ENCODE peak calls at places on chromosomes 16 and 17, in five cellular contexts. G is nephron progenitor cell, K is prostate gland, Y is left ventricle myocardium inferior, V is omental fat pad. J is an unnamed sample.

GRCh38 chr17:56447166-56447565 is 146.3 kb upstream of the NOG start:
- DNase-seq in G (no peak), K (no peak), Y (no peak), V (no peak), J (no peak)

GRCh38 chr17:44859701-44860100 is 12.0 kb downstream of the HIGD1B start:
- DNase-seq in G (no peak), K (no peak), Y (no peak), V (no peak), J (no peak)

GRCh38 chr16:69744363-69745231 is 10.1 kb downstream of the NOB1 start:
- DNase-seq in G (no peak), K (no peak), Y (no peak), V (no peak), J (no peak)

GRCh38 chr16:84548971-84549844 is 44.7 kb upstream of the MEAK7 start:
- DNase-seq in G (no peak), K (no peak), Y (no peak), V (no peak), J (no peak)

GRCh38 chr16:51151435-51151950 is 423 bp upstream of the SALL1 start:
- DNase-seq in G (peak; percentile 84), K (no peak), Y (no peak), V (no peak), J (peak; percentile 82)

GRCh38 chr17:68542698-68543463 is 30.7 kb downstream of the PRKAR1A start:
- DNase-seq in G (no peak), K (no peak), Y (no peak), V (no peak), J (no peak)

GRCh38 chr17:46088595-46088994 is 89.5 kb downstream of the STH start:
- DNase-seq in G (no peak), K (no peak), Y (no peak), V (no peak), J (no peak)

GRCh38 chr17:12979826-12980500 is 37.9 kb downstream of the ELAC2 start:
- DNase-seq in G (no peak), K (no peak), Y (no peak), V (no peak), J (peak; percentile 59)

GRCh38 chr17:56593073-56593740 is at the start of gene NOG:
- DNase-seq in G (peak; percentile 70), K (peak; percentile 29), Y (peak; percentile 31), V (no peak), J (peak; percentile 17)

GRCh38 chr17:70271672-70272071 is 102.3 kb downstream of the KCNJ2 start:
- DNase-seq in G (no peak), K (no peak), Y (no peak), V (no peak), J (no peak)

GRCh38 chr17:34579017-34579946 is at the start of gene TMEM132E:
- DNase-seq in G (peak; percentile 80), K (peak; percentile 46), Y (peak; percentile 37), V (peak; percentile 29), J (no peak)

GRCh38 chr17:32912218-32912897 is 15.6 kb upstream of the TMEM98 start:
- DNase-seq in G (peak; percentile 36), K (peak; percentile 91), Y (peak; percentile 37), V (no peak), J (peak; percentile 75)

GRCh38 chr17:73549841-73550430 is 94.3 kb downstream of the SDK2 start:
- DNase-seq in G (no peak), K (no peak), Y (no peak), V (no peak), J (no peak)

GRCh38 chr17:28746611-28747045 is 2.8 kb downstream of the TRAF4 start:
- DNase-seq in G (no peak), K (no peak), Y (no peak), V (no peak), J (no peak)

GRCh38 chr17:37671028-37671812 is 28.0 kb upstream of the DDX52 start:
- DNase-seq in G (no peak), K (no peak), Y (no peak), V (no peak), J (no peak)

GRCh38 chr16:48057085-48057484 is 98.7 kb downstream of the ABCC12 start:
- DNase-seq in G (no peak), K (no peak), Y (no peak), V (no peak), J (no peak)

GRCh38 chr16:4315185-4316102 is at the start of gene GLIS2:
- DNase-seq in G (peak; percentile 85), K (peak; percentile 51), Y (peak; percentile 84), V (no peak), J (peak; percentile 63)

GRCh38 chr17:3575506-3575905 is 17.9 kb upstream of the TRPV3 start:
- DNase-seq in G (no peak), K (no peak), Y (no peak), V (no peak), J (peak; percentile 93)

GRCh38 chr17:45101883-45102811 is 30.2 kb downstream of the PLCD3 start:
- DNase-seq in G (no peak), K (no peak), Y (no peak), V (no peak), J (no peak)

GRCh38 chr17:82400206-82400605 is 17.9 kb upstream of the HEXD start:
- DNase-seq in G (no peak), K (no peak), Y (no peak), V (no peak), J (peak; percentile 33)

GRCh38 chr17:46795379-46795952 is 23.0 kb downstream of the WNT3 start:
- DNase-seq in G (no peak), K (no peak), Y (no peak), V (no peak), J (no peak)

GRCh38 chr16:20897253-20897896 is 2.8 kb downstream of the DCUN1D3 start:
- DNase-seq in G (no peak), K (no peak), Y (no peak), V (no peak), J (peak; percentile 80)

GRCh38 chr17:57868007-57868774 is 18.3 kb upstream of the MRPS23 start:
- DNase-seq in G (peak; percentile 58), K (peak; percentile 78), Y (peak; percentile 80), V (no peak), J (peak; percentile 95)

GRCh38 chr17:81370304-81370703 is 25.0 kb upstream of the BAHCC1 start:
- DNase-seq in G (no peak), K (no peak), Y (no peak), V (no peak), J (no peak)

GRCh38 chr17:81374890-81375289 is 20.4 kb upstream of the BAHCC1 start:
- DNase-seq in G (no peak), K (no peak), Y (no peak), V (no peak), J (no peak)

GRCh38 chr17:81368623-81369022 is 26.6 kb upstream of the BAHCC1 start:
- DNase-seq in G (no peak), K (no peak), Y (no peak), V (no peak), J (no peak)

GRCh38 chr17:81373536-81374160 is 21.6 kb upstream of the BAHCC1 start:
- DNase-seq in G (no peak), K (no peak), Y (no peak), V (no peak), J (no peak)

GRCh38 chr17:81371910-81372760 is 23.1 kb upstream of the BAHCC1 start:
- DNase-seq in G (peak; percentile 49), K (no peak), Y (peak; percentile 71), V (no peak), J (no peak)
- TF ChIP-seq CTCF in G (peak; percentile 32), K (no peak), Y (peak; percentile 52), V (no peak), J (peak; percentile 15)

GRCh38 chr16:67104061-67104460 is 5.7 kb upstream of the PHAF1 start:
- DNase-seq in G (peak; percentile 15), K (no peak), Y (no peak), V (no peak), J (peak; percentile 50)

GRCh38 chr16:67101301-67101675 is 8.5 kb upstream of the PHAF1 start:
- DNase-seq in G (no peak), K (no peak), Y (no peak), V (no peak), J (no peak)

GRCh38 chr16:67098599-67098998 is 11.1 kb upstream of the PHAF1 start:
- DNase-seq in G (no peak), K (no peak), Y (no peak), V (no peak), J (no peak)

GRCh38 chr16:67101683-67102082 is 8.1 kb upstream of the PHAF1 start:
- DNase-seq in G (no peak), K (no peak), Y (no peak), V (no peak), J (peak; percentile 60)

DNA sequence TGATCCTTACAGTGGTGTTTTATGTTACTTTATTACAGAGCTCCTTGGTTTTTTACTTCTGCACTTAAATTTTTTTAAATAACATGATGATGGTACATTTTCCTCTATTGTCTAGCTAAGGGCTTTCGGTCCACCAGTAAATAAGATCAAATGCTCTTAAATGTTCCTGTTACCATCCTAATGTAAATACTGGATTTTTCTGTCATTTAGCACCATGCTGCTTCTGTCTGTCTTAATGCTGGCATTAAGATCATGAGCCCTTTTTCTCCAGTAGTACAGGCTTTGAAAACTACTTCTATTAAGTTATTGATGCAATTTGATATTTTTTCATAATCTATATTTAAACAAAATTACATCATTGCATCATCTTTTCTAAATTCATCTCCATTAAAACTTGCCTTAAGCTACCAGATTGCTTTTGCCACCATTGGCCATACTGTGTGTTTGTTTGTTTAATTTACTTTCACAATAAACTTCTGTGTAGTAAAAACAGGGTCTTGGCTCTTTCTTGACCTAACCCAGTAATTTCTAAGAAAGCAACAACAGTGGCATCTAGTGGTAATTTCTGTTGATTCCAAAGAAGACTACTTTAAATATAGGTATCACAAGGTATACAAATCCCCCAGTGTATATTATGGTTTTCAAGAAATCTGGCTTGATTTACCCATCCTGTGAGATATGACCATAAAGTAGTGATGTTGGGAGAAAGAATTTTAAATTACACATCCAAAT is 9.0 kb upstream of the PHAF1 start:
- DNase-seq in G (no peak), K (no peak), Y (no peak), V (no peak), J (peak; percentile 43)
- TF ChIP-seq CTCF in G (peak; percentile 13), K (no peak), Y (peak; percentile 24), V (no peak), J (peak; percentile 30)

GRCh38 chr17:61002316-61002736 is 324.7 kb downstream of the BCAS3 start:
- DNase-seq in G (no peak), K (no peak), Y (no peak), V (no peak), J (peak; percentile 65)
- TF ChIP-seq CTCF in G (peak; percentile 60), K (peak; percentile 14), Y (peak; percentile 69), V (no peak), J (peak; percentile 37)

GRCh38 chr17:76452646-76453430 is at the start of gene UBE2O:
- DNase-seq in G (peak; percentile 94), K (peak; percentile 76), Y (peak; percentile 90), V (peak; percentile 52), J (peak; percentile 74)

GRCh38 chr17:76451480-76451879 is 1.5 kb downstream of the UBE2O start:
- DNase-seq in G (no peak), K (no peak), Y (no peak), V (no peak), J (no peak)

GRCh38 chr17:76452102-76452645 is 778 bp downstream of the UBE2O start:
- DNase-seq in G (peak; percentile 29), K (no peak), Y (no peak), V (no peak), J (no peak)

GRCh38 chr17:76449126-76449525 is 3.8 kb downstream of the UBE2O start:
- DNase-seq in G (no peak), K (no peak), Y (no peak), V (no peak), J (peak; percentile 18)

DNA sequence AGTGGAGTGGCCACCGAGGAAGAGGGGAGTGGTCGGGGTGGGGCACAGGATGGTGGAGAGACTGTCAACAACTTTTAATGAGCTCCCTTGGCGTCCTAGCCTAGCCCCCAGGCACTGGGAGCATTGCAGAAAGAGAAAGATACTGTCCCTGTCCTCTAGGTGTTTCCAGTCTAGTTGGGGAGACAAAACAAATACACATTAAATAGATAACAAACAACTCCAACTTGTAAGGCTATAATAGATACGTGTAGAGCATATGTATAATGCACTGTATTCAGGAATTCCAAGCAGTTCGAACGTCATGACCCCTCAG is 435 bp upstream of the UBE2O start:
- DNase-seq in G (no peak), K (no peak), Y (no peak), V (no peak), J (no peak)
- TF ChIP-seq CTCF in G (no peak), K (no peak), Y (no peak), V (no peak), J (no peak)

J was measured in fibroblast of mammary gland.